ENCODE peak calls at places on chromosome 22, in seven cellular contexts. Y is brain microvascular endothelial cell, L is GM23248, J is lower lobe of right lung, Q is colonic mucosa, G is GM23338, K is heart left ventricle. T is an unnamed sample.

GRCh38 chr22:33903012-33903411 is 17.3 kb downstream of the LARGE1 start:
- DNase-seq in K (no peak), G (no peak), Y (no peak), L (no peak), Q (no peak), J (no peak), T (no peak)

GRCh38 chr22:45335021-45335818 is 25.5 kb downstream of the FAM118A start:
- DNase-seq in J (no peak), L (peak; percentile 63), K (peak; percentile 81), G (peak; percentile 79), Y (no peak), Q (no peak), T (no peak)

GRCh38 chr22:46219650-46220049 is 30.4 kb downstream of the CDPF1 start:
- DNase-seq in J (no peak), Y (no peak), K (no peak), L (no peak), Q (no peak), G (no peak), T (no peak)

GRCh38 chr22:22744412-22745224 is 100.2 kb downstream of the GGTLC2 start:
- DNase-seq in Q (no peak), Y (no peak), L (no peak), G (no peak), J (no peak), K (no peak), T (no peak)

GRCh38 chr22:22818861-22819855 is 68.5 kb upstream of the IGLL5 start:
- DNase-seq in K (no peak), J (no peak), Y (no peak), L (no peak), Q (no peak), G (no peak), T (no peak)

GRCh38 chr22:45584621-45585436 is 82.1 kb downstream of the FBLN1 start:
- DNase-seq in L (no peak), K (no peak), J (peak; percentile 39), G (no peak), Y (no peak), Q (no peak), T (no peak)

GRCh38 chr22:35380537-35381423 is at the start of gene HMOX1:
- DNase-seq in L (peak; percentile 98), K (peak; percentile 89), G (peak; percentile 91), J (peak; percentile 97), Q (peak; percentile 94), Y (peak; percentile 70), T (peak; percentile 86)

GRCh38 chr22:23250424-23251363 is 70.4 kb downstream of the BCR start:
- DNase-seq in L (no peak), Y (no peak), K (no peak), J (no peak), G (no peak), Q (no peak), T (no peak)

GRCh38 chr22:21677606-21678443 is 12.0 kb downstream of the PPIL2 start:
- DNase-seq in Q (no peak), G (no peak), L (no peak), J (no peak), K (no peak), Y (no peak), T (no peak)

GRCh38 chr22:38569972-38570840 is at the start of gene DMC1:
- DNase-seq in L (peak; percentile 90), Q (peak; percentile 98), G (peak; percentile 99), J (peak; percentile 93), Y (peak; percentile 45), K (peak; percentile 95), T (peak; percentile 82)

GRCh38 chr22:45774016-45774670 is 102.5 kb downstream of the ATXN10 start:
- DNase-seq in L (no peak), Q (no peak), J (no peak), Y (no peak), G (no peak), K (no peak), T (no peak)

GRCh38 chr22:50523806-50524663 is 1.4 kb downstream of the SCO2 start:
- DNase-seq in K (no peak), Q (peak; percentile 67), G (no peak), J (no peak), L (no peak), Y (no peak), T (no peak)

GRCh38 chr22:43151251-43152000 is at the start of gene TSPO:
- DNase-seq in K (peak; percentile 80), Y (no peak), L (peak; percentile 82), G (peak; percentile 57), Q (peak; percentile 86), J (peak; percentile 88), T (peak; percentile 43)

GRCh38 chr22:46187862-46188261 is 37.5 kb downstream of the PPARA start:
- DNase-seq in Y (no peak), G (no peak), L (no peak), Q (no peak), K (no peak), J (no peak), T (no peak)

GRCh38 chr22:17910561-17911311 is 113.6 kb downstream of the MICAL3 start:
- DNase-seq in L (peak; percentile 97), Y (peak; percentile 83), G (peak; percentile 68), J (no peak), K (peak; percentile 84), Q (peak; percentile 27), T (peak; percentile 39)

GRCh38 chr22:38955250-38955775 is 2.1 kb upstream of the APOBEC3A start:
- DNase-seq in L (no peak), G (no peak), J (no peak), Y (no peak), Q (no peak), K (no peak), T (no peak)

GRCh38 chr22:48727454-48728058 is 1100.1 kb downstream of the BRD1 start:
- DNase-seq in K (no peak), Y (no peak), G (no peak), Q (no peak), J (no peak), L (no peak), T (no peak)

GRCh38 chr22:27438271-27438980 is 363.1 kb downstream of the MN1 start:
- DNase-seq in Y (no peak), Q (peak; percentile 31), L (peak; percentile 57), G (no peak), K (no peak), J (no peak), T (no peak)

GRCh38 chr22:29330753-29331152 is 15.3 kb upstream of the RASL10A start:
- DNase-seq in J (no peak), Q (no peak), L (no peak), K (peak; percentile 56), Y (peak; percentile 53), G (no peak), T (no peak)

GRCh38 chr22:36457688-36458450 is 23.6 kb downstream of the TXN2 start:
- DNase-seq in Y (no peak), K (peak; percentile 86), J (no peak), G (no peak), L (peak; percentile 45), Q (no peak), T (no peak)
- H3K27ac ChIP-seq in Y (peak overlapping the region; percentile 1), K (peak overlapping the region; percentile 97), J (peak overlapping the region; percentile 77), G (no peak overlapping the region), L (no peak overlapping the region), Q (peak overlapping the region; percentile 84), T (peak overlapping the region; percentile 95)

GRCh38 chr22:37330200-37331033 is 48.1 kb downstream of the CYTH4 start:
- DNase-seq in G (peak; percentile 97), J (no peak), K (no peak), L (peak; percentile 41), Q (peak; percentile 73), Y (peak; percentile 88), T (no peak)
- H3K27ac ChIP-seq in G (no peak overlapping the region), J (no peak overlapping the region), K (no peak overlapping the region), L (no peak overlapping the region), Q (no peak overlapping the region), Y (no peak overlapping the region), T (no peak overlapping the region)

DNA sequence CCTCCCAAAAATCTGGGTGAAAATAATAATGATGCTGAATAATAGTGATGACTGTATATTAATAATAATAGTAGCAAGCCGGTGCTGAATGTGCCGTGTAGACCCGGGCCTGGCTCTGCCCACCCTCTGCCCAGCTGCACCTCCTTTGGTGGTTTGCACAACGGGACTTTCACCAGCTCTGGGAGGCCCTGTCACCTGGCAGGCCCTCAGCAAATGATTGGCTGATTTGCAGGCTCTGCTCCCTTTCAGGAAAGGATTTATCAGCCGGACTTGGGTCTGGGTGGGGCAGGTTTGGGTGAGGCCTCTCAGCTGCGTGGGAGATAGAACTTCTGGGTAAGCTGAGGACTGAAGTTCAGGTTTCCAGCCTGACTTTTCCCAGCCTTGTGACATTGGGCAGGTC is 21.4 kb downstream of the KIAA1671 start:
- DNase-seq in J (no peak), Y (no peak), K (no peak), Q (peak; percentile 93), G (no peak), L (no peak), T (no peak)
- H3K27ac ChIP-seq in J (no peak overlapping the region), Y (no peak overlapping the region), K (no peak overlapping the region), Q (peak overlapping the region; percentile 72), G (no peak overlapping the region), L (no peak overlapping the region), T (no peak overlapping the region)

DNA sequence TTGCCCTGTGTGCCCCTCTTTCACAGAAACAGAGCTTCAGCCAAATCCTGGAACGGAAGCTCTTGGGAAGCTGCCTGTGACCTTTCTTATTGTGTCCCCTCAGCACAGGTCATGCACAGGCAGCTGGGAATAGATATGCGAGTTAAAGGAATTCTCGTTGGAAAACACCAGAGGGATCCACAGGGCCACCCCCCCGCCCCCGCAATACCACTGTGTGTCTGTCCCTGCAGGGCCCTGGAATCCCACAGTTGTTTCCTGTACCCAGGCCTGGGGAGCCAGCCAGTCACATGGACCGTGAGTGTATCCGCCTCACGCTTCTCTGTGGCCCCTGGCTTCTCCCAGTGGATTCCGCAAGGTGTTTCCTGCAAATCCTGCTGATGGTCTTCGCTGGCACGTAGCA is 29.0 kb downstream of the TIMP3 start:
- DNase-seq in J (no peak), Y (peak; percentile 42), G (peak; percentile 49), K (peak; percentile 77), Q (no peak), L (no peak), T (no peak)
- H3K27ac ChIP-seq in J (peak overlapping the region; percentile 74), Y (peak overlapping the region; percentile 6), G (peak overlapping the region; percentile 71), K (peak overlapping the region; percentile 55), Q (no peak overlapping the region), L (peak overlapping the region; percentile 56), T (no peak overlapping the region)

GRCh38 chr22:30872282-30873041 is 96.1 kb downstream of the MORC2 start:
- DNase-seq in K (no peak), G (no peak), Q (no peak), Y (no peak), J (peak; percentile 30), L (no peak), T (no peak)

GRCh38 chr22:30869996-30870395 is 98.6 kb downstream of the MORC2 start:
- DNase-seq in K (no peak), Y (no peak), J (peak; percentile 28), Q (no peak), L (no peak), G (no peak), T (no peak)

GRCh38 chr22:30868663-30869385 is 99.8 kb downstream of the MORC2 start:
- DNase-seq in Y (peak; percentile 37), L (peak; percentile 57), G (no peak), K (peak; percentile 4), Q (no peak), J (peak; percentile 24), T (no peak)

GRCh38 chr22:30871391-30872281 is 96.9 kb downstream of the MORC2 start:
- DNase-seq in K (no peak), Y (no peak), L (no peak), J (peak; percentile 35), G (no peak), Q (no peak), T (no peak)

GRCh38 chr22:30870451-30871345 is 97.9 kb downstream of the MORC2 start:
- DNase-seq in G (no peak), K (no peak), L (no peak), Q (no peak), J (peak; percentile 32), Y (no peak), T (no peak)
- H3K27ac ChIP-seq in G (no peak overlapping the region), K (no peak overlapping the region), L (no peak overlapping the region), Q (no peak overlapping the region), J (no peak overlapping the region), Y (no peak overlapping the region), T (no peak overlapping the region)

GRCh38 chr22:40200795-40201194 is 23.1 kb downstream of the TNRC6B start:
- DNase-seq in Q (no peak), Y (no peak), G (no peak), K (no peak), L (no peak), J (no peak), T (no peak)
- H3K27ac ChIP-seq in Q (no peak overlapping the region), Y (no peak overlapping the region), G (no peak overlapping the region), K (no peak overlapping the region), L (no peak overlapping the region), J (no peak overlapping the region), T (no peak overlapping the region)

T was measured in thoracic aorta.